ENCODE peak calls at places on chromosomes 1 and 21, in seven cellular contexts. One of them, this sample, is unnamed.

GRCh38 chr21:16534408-16535099 is 804.8 kb downstream of the USP25 start:
- DNase-seq in heart left ventricle: peak
- DNase-seq in BJ: no peak
- DNase-seq in nephron progenitor cell: no peak
- DNase-seq in cardiac fibroblast: peak
- DNase-seq in fibroblast of lung: peak
- DNase-seq in fibroblast of pulmonary artery: peak
- DNase-seq in this sample: no peak

GRCh38 chr1:164560076-164560475 is 1.1 kb downstream of the PBX1 start:
- DNase-seq in heart left ventricle: no peak
- DNase-seq in BJ: no peak
- DNase-seq in nephron progenitor cell: no peak
- DNase-seq in cardiac fibroblast: peak
- DNase-seq in fibroblast of lung: peak
- DNase-seq in fibroblast of pulmonary artery: peak
- DNase-seq in this sample: peak

GRCh38 chr1:82108843-82109242 is 308.1 kb downstream of the ADGRL2 start:
- DNase-seq in heart left ventricle: no peak
- DNase-seq in BJ: no peak
- DNase-seq in nephron progenitor cell: no peak
- DNase-seq in cardiac fibroblast: no peak
- DNase-seq in fibroblast of lung: no peak
- DNase-seq in fibroblast of pulmonary artery: no peak
- DNase-seq in this sample: no peak

GRCh38 chr21:42515708-42516502 is 2.3 kb downstream of the SLC37A1 start:
- DNase-seq in heart left ventricle: no peak
- DNase-seq in BJ: no peak
- DNase-seq in nephron progenitor cell: peak
- DNase-seq in cardiac fibroblast: no peak
- DNase-seq in fibroblast of lung: no peak
- DNase-seq in fibroblast of pulmonary artery: no peak
- DNase-seq in this sample: no peak

GRCh38 chr1:224106568-224107281 is 7.2 kb upstream of the FBXO28 start:
- DNase-seq in heart left ventricle: peak
- DNase-seq in BJ: no peak
- DNase-seq in nephron progenitor cell: peak
- DNase-seq in cardiac fibroblast: peak
- DNase-seq in fibroblast of lung: peak
- DNase-seq in fibroblast of pulmonary artery: peak
- DNase-seq in this sample: peak

GRCh38 chr1:213829806-213830205 is 158.0 kb upstream of the PROX1 start:
- DNase-seq in heart left ventricle: no peak
- DNase-seq in BJ: no peak
- DNase-seq in nephron progenitor cell: no peak
- DNase-seq in cardiac fibroblast: no peak
- DNase-seq in fibroblast of lung: no peak
- DNase-seq in fibroblast of pulmonary artery: no peak
- DNase-seq in this sample: no peak

GRCh38 chr1:7554343-7555270 is 216.5 kb upstream of the VAMP3 start:
- DNase-seq in heart left ventricle: no peak
- DNase-seq in BJ: no peak
- DNase-seq in nephron progenitor cell: peak
- DNase-seq in cardiac fibroblast: peak
- DNase-seq in fibroblast of lung: peak
- DNase-seq in fibroblast of pulmonary artery: peak
- DNase-seq in this sample: no peak

GRCh38 chr1:39170731-39171375 is 33.6 kb upstream of the MACF1 start:
- DNase-seq in heart left ventricle: no peak
- DNase-seq in BJ: no peak
- DNase-seq in nephron progenitor cell: no peak
- DNase-seq in cardiac fibroblast: no peak
- DNase-seq in fibroblast of lung: no peak
- DNase-seq in fibroblast of pulmonary artery: no peak
- DNase-seq in this sample: no peak

GRCh38 chr1:36122062-36122461 is 3.0 kb downstream of the COL8A2 start:
- DNase-seq in heart left ventricle: no peak
- DNase-seq in BJ: no peak
- DNase-seq in nephron progenitor cell: no peak
- DNase-seq in cardiac fibroblast: no peak
- DNase-seq in fibroblast of lung: no peak
- DNase-seq in fibroblast of pulmonary artery: no peak
- DNase-seq in this sample: no peak

GRCh38 chr1:63575340-63575826 is 17.8 kb upstream of the PGM1 start:
- DNase-seq in heart left ventricle: no peak
- DNase-seq in BJ: no peak
- DNase-seq in nephron progenitor cell: no peak
- DNase-seq in cardiac fibroblast: peak
- DNase-seq in fibroblast of lung: peak
- DNase-seq in fibroblast of pulmonary artery: peak
- DNase-seq in this sample: no peak

GRCh38 chr1:22916469-22916817 is 56.2 kb downstream of the LACTBL1 start:
- DNase-seq in heart left ventricle: no peak
- DNase-seq in BJ: no peak
- DNase-seq in nephron progenitor cell: no peak
- DNase-seq in cardiac fibroblast: no peak
- DNase-seq in fibroblast of lung: no peak
- DNase-seq in fibroblast of pulmonary artery: no peak
- DNase-seq in this sample: no peak

GRCh38 chr21:45388011-45388521 is 16.9 kb upstream of the COL18A1 start:
- DNase-seq in heart left ventricle: peak
- DNase-seq in BJ: no peak
- DNase-seq in nephron progenitor cell: no peak
- DNase-seq in cardiac fibroblast: no peak
- DNase-seq in fibroblast of lung: no peak
- DNase-seq in fibroblast of pulmonary artery: no peak
- DNase-seq in this sample: no peak

GRCh38 chr1:208184993-208185703 is 59.0 kb downstream of the PLXNA2 start:
- DNase-seq in heart left ventricle: no peak
- DNase-seq in BJ: no peak
- DNase-seq in nephron progenitor cell: no peak
- DNase-seq in cardiac fibroblast: peak
- DNase-seq in fibroblast of lung: peak
- DNase-seq in fibroblast of pulmonary artery: peak
- DNase-seq in this sample: no peak

GRCh38 chr1:208668991-208669390 is 424.8 kb upstream of the PLXNA2 start:
- DNase-seq in heart left ventricle: no peak
- DNase-seq in BJ: no peak
- DNase-seq in nephron progenitor cell: peak
- DNase-seq in cardiac fibroblast: no peak
- DNase-seq in fibroblast of lung: no peak
- DNase-seq in fibroblast of pulmonary artery: no peak
- DNase-seq in this sample: peak

GRCh38 chr1:216742625-216743024 is 19.4 kb upstream of the ESRRG start:
- DNase-seq in heart left ventricle: no peak
- DNase-seq in BJ: no peak
- DNase-seq in nephron progenitor cell: no peak
- DNase-seq in cardiac fibroblast: peak
- DNase-seq in fibroblast of lung: peak
- DNase-seq in fibroblast of pulmonary artery: peak
- DNase-seq in this sample: no peak

GRCh38 chr1:32250893-32251716 is at the start of gene LCK:
- DNase-seq in heart left ventricle: no peak
- DNase-seq in BJ: no peak
- DNase-seq in nephron progenitor cell: no peak
- DNase-seq in cardiac fibroblast: no peak
- DNase-seq in fibroblast of lung: no peak
- DNase-seq in fibroblast of pulmonary artery: no peak
- DNase-seq in this sample: no peak

GRCh38 chr1:15956150-15956549 is 19.8 kb downstream of the ZBTB17 start:
- DNase-seq in heart left ventricle: no peak
- DNase-seq in BJ: no peak
- DNase-seq in nephron progenitor cell: no peak
- DNase-seq in cardiac fibroblast: peak
- DNase-seq in fibroblast of lung: peak
- DNase-seq in fibroblast of pulmonary artery: no peak
- DNase-seq in this sample: no peak

GRCh38 chr1:16718908-16719533 is 21.3 kb upstream of the RNU1-4 start:
- DNase-seq in heart left ventricle: no peak
- DNase-seq in BJ: no peak
- DNase-seq in nephron progenitor cell: no peak
- DNase-seq in cardiac fibroblast: no peak
- DNase-seq in fibroblast of lung: no peak
- DNase-seq in fibroblast of pulmonary artery: no peak
- DNase-seq in this sample: no peak

GRCh38 chr1:221856188-221857093 is 114.6 kb upstream of the DUSP10 start:
- DNase-seq in heart left ventricle: no peak
- DNase-seq in BJ: no peak
- DNase-seq in nephron progenitor cell: no peak
- DNase-seq in cardiac fibroblast: peak
- DNase-seq in fibroblast of lung: peak
- DNase-seq in fibroblast of pulmonary artery: peak
- DNase-seq in this sample: peak
- TF ChIP-seq CTCF in heart left ventricle: no peak
- TF ChIP-seq CTCF in BJ: no peak
- TF ChIP-seq CTCF in nephron progenitor cell: no peak
- TF ChIP-seq CTCF in cardiac fibroblast: no peak
- TF ChIP-seq CTCF in fibroblast of lung: no peak
- TF ChIP-seq CTCF in fibroblast of pulmonary artery: no peak
- TF ChIP-seq CTCF in this sample: no peak

GRCh38 chr1:246078126-246078887 is 428.8 kb downstream of the SMYD3 start:
- DNase-seq in heart left ventricle: no peak
- DNase-seq in BJ: no peak
- DNase-seq in nephron progenitor cell: no peak
- DNase-seq in cardiac fibroblast: no peak
- DNase-seq in fibroblast of lung: no peak
- DNase-seq in fibroblast of pulmonary artery: no peak
- DNase-seq in this sample: no peak
- TF ChIP-seq CTCF in heart left ventricle: no peak
- TF ChIP-seq CTCF in BJ: no peak
- TF ChIP-seq CTCF in nephron progenitor cell: no peak
- TF ChIP-seq CTCF in cardiac fibroblast: no peak
- TF ChIP-seq CTCF in fibroblast of lung: no peak
- TF ChIP-seq CTCF in fibroblast of pulmonary artery: no peak
- TF ChIP-seq CTCF in this sample: no peak

GRCh38 chr1:161020573-161021167 is at the start of gene F11R:
- DNase-seq in heart left ventricle: peak
- DNase-seq in BJ: no peak
- DNase-seq in nephron progenitor cell: peak
- DNase-seq in cardiac fibroblast: peak
- DNase-seq in fibroblast of lung: no peak
- DNase-seq in fibroblast of pulmonary artery: peak
- DNase-seq in this sample: no peak
- TF ChIP-seq CTCF in heart left ventricle: no peak
- TF ChIP-seq CTCF in BJ: no peak
- TF ChIP-seq CTCF in nephron progenitor cell: no peak
- TF ChIP-seq CTCF in cardiac fibroblast: peak
- TF ChIP-seq CTCF in fibroblast of lung: no peak
- TF ChIP-seq CTCF in fibroblast of pulmonary artery: peak
- TF ChIP-seq CTCF in this sample: peak

DNA sequence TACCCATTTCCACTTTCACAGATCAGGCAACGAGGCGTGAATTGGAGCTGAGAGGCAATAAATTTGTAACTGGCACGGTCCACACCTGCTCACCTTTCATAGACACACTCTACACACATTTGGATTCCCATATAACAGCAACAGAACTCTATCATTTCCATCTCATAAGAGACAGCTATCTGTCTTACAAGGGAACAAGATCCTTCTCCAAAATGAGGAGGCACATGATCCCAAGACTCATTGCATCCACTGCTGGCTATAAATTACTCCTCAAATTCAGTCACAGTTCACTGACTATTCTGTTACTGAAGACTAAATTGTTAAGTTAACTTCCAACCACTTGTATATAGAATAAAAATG is 342.8 kb downstream of the MATN1 start:
- DNase-seq in heart left ventricle: no peak
- DNase-seq in BJ: no peak
- DNase-seq in nephron progenitor cell: no peak
- DNase-seq in cardiac fibroblast: no peak
- DNase-seq in fibroblast of lung: no peak
- DNase-seq in fibroblast of pulmonary artery: no peak
- DNase-seq in this sample: no peak
- TF ChIP-seq CTCF in heart left ventricle: no peak
- TF ChIP-seq CTCF in BJ: no peak
- TF ChIP-seq CTCF in nephron progenitor cell: no peak
- TF ChIP-seq CTCF in cardiac fibroblast: no peak
- TF ChIP-seq CTCF in fibroblast of lung: no peak
- TF ChIP-seq CTCF in fibroblast of pulmonary artery: no peak
- TF ChIP-seq CTCF in this sample: no peak

DNA sequence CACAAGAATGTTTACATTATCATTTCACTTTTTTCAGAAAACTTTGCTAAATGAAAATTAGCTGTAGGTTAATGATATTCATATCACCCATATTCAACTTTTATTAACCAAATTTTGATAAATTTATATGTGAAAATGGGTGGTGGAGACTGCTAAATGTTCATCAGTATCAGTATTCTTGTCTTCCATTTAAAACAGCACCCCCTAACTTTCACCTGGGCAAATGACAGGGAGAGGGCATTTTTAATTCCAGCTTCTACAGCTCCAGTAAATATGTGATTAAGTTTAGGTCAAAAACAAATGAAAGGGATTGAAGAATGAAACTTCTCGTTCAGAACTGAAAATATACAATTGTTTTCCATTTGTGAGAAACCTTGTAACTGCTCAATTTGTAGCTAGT is 722.2 kb downstream of the KCNT2 start:
- DNase-seq in heart left ventricle: no peak
- DNase-seq in BJ: no peak
- DNase-seq in nephron progenitor cell: no peak
- DNase-seq in cardiac fibroblast: no peak
- DNase-seq in fibroblast of lung: no peak
- DNase-seq in fibroblast of pulmonary artery: no peak
- DNase-seq in this sample: no peak
- TF ChIP-seq CTCF in heart left ventricle: no peak
- TF ChIP-seq CTCF in BJ: peak
- TF ChIP-seq CTCF in nephron progenitor cell: peak
- TF ChIP-seq CTCF in cardiac fibroblast: no peak
- TF ChIP-seq CTCF in fibroblast of lung: no peak
- TF ChIP-seq CTCF in fibroblast of pulmonary artery: peak
- TF ChIP-seq CTCF in this sample: peak

GRCh38 chr1:68473060-68473459 is 23.3 kb upstream of the RPE65 start:
- DNase-seq in heart left ventricle: no peak
- DNase-seq in BJ: no peak
- DNase-seq in nephron progenitor cell: no peak
- DNase-seq in cardiac fibroblast: no peak
- DNase-seq in fibroblast of lung: no peak
- DNase-seq in fibroblast of pulmonary artery: no peak
- DNase-seq in this sample: no peak

GRCh38 chr1:68464891-68465290 is 15.1 kb upstream of the RPE65 start:
- DNase-seq in heart left ventricle: no peak
- DNase-seq in BJ: no peak
- DNase-seq in nephron progenitor cell: no peak
- DNase-seq in cardiac fibroblast: no peak
- DNase-seq in fibroblast of lung: no peak
- DNase-seq in fibroblast of pulmonary artery: no peak
- DNase-seq in this sample: no peak

DNA sequence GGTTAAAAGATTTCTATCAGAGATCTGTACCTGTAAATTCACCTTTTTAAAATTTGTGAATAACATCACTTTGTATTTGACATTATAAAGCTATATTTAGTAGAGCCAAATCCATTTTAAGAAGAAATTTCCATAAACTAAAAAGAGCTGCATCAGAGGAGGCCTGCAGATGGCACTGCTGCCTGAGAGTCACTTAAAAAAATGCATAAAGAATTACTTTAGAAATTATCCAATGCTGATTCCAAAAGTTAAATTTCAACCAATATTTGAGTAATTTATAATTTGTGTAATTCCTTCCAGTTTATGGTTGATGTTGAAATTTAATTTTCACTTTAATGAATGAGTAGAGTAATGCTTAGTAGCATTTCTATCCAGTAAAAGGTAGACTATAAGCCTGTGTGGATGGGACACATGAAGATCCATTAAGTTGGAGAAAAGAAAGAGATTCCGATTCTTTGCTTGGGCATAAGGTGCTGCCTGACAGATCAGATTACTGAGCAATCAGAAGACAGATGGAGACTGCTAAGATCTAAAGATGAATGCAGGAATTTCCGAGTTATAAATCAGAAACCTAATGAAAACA is 20.7 kb upstream of the RPE65 start:
- DNase-seq in heart left ventricle: no peak
- DNase-seq in BJ: no peak
- DNase-seq in nephron progenitor cell: no peak
- DNase-seq in cardiac fibroblast: peak
- DNase-seq in fibroblast of lung: peak
- DNase-seq in fibroblast of pulmonary artery: peak
- DNase-seq in this sample: peak
- TF ChIP-seq CTCF in heart left ventricle: peak
- TF ChIP-seq CTCF in BJ: peak
- TF ChIP-seq CTCF in nephron progenitor cell: peak
- TF ChIP-seq CTCF in cardiac fibroblast: peak
- TF ChIP-seq CTCF in fibroblast of lung: peak
- TF ChIP-seq CTCF in fibroblast of pulmonary artery: peak
- TF ChIP-seq CTCF in this sample: peak

This sample was measured in brain microvascular endothelial cell.